ENCODE peak calls at places on chromosomes 7 and 10, in ten cellular contexts. A is MG63; J is adrenal gland; D is body of pancreas; W is OCI-LY7; U is stimulated activated CD4-positive, alpha-beta T cell treated with anti-CD3 and anti-CD28 coated beads, Interleukin-1b, Interleukin-23, amount 100 ng/mL, for 4 hours; T is activated CD4-positive, CD25-positive, alpha-beta regulatory T cell treated with anti-CD3 and anti-CD28 coated beads, Interleukin-2, amount 50 U/mL, for 72 hours; L is Peyer's patch; F is activated T-cell treated with anti-CD3 and anti-CD28 coated beads, Interleukin-2, amount 50 U/mL, for 24 hours; N is NCI-H1105 treated with DMSO at 0.1 percent for 48 hours. Q is an unnamed sample.

GRCh38 chr10:119831656-119832055 is 41.0 kb downstream of the MCMBP start:
- DNase-seq in T (no peak), A (no peak), F (no peak), L (no peak), U (no peak), N (no peak), W (no peak), J (no peak), D (no peak), Q (no peak)

GRCh38 chr7:27095050-27095896 is 527 bp downstream of the HOXA1 start:
- DNase-seq in U (no peak), N (no peak), L (no peak), A (no peak), F (no peak), W (peak), D (no peak), J (no peak), T (no peak), Q (no peak)

GRCh38 chr10:121291828-121292227 is 306.4 kb downstream of the FGFR2 start:
- DNase-seq in N (no peak), T (no peak), L (no peak), D (no peak), F (no peak), U (no peak), W (no peak), A (no peak), J (no peak), Q (no peak)

GRCh38 chr7:25407932-25408480 is 179.7 kb upstream of the NPVF start:
- DNase-seq in F (no peak), T (no peak), W (no peak), D (no peak), A (no peak), L (no peak), N (peak), U (no peak), J (peak), Q (no peak)

GRCh38 chr7:42025635-42026375 is 211.2 kb downstream of the GLI3 start:
- DNase-seq in J (no peak), N (no peak), W (peak), F (no peak), T (no peak), A (no peak), L (no peak), D (peak), U (no peak), Q (no peak)

GRCh38 chr10:119449760-119450461 is 92.6 kb downstream of the RGS10 start:
- DNase-seq in T (no peak), J (peak), A (peak), W (peak), F (no peak), L (peak), D (peak), N (no peak), U (no peak), Q (no peak)

GRCh38 chr10:33412261-33413092 is 78.0 kb upstream of the NRP1 start:
- DNase-seq in J (peak), A (peak), L (peak), U (no peak), T (no peak), F (no peak), W (no peak), D (peak), N (no peak), Q (no peak)

GRCh38 chr10:77505431-77506334 is 131.9 kb downstream of the KCNMA1 start:
- DNase-seq in D (no peak), A (peak), N (no peak), T (no peak), L (no peak), J (no peak), F (no peak), W (no peak), U (no peak), Q (no peak)

GRCh38 chr7:16066805-16067459 is 354.4 kb downstream of the CRPPA start:
- DNase-seq in T (no peak), D (no peak), F (no peak), U (no peak), J (no peak), L (no peak), N (peak), W (no peak), A (no peak), Q (no peak)

GRCh38 chr7:133434246-133434865 is 181.5 kb downstream of the EXOC4 start:
- DNase-seq in D (no peak), N (peak), T (no peak), F (no peak), L (no peak), U (no peak), J (no peak), W (peak), A (no peak), Q (peak)

GRCh38 chr7:69162931-69163330 is 435.3 kb upstream of the AUTS2 start:
- DNase-seq in N (no peak), J (no peak), D (no peak), U (no peak), T (no peak), F (no peak), W (no peak), L (no peak), A (peak), Q (no peak)

GRCh38 chr10:49398000-49398861 is 2.3 kb upstream of the DRGX start:
- DNase-seq in F (peak), T (peak), A (peak), U (peak), L (no peak), N (no peak), W (no peak), D (peak), J (peak), Q (no peak)

GRCh38 chr7:78039791-78040776 is 241.5 kb downstream of the PHTF2 start:
- DNase-seq in U (peak), F (peak), T (peak), D (no peak), W (peak), A (no peak), J (peak), L (peak), N (no peak), Q (peak)

GRCh38 chr7:47407821-47408674 is 173.9 kb downstream of the TNS3 start:
- DNase-seq in A (no peak), N (no peak), W (no peak), T (no peak), L (peak), U (no peak), D (no peak), J (peak), F (no peak), Q (no peak)

GRCh38 chr10:78859266-78859665 is 209.5 kb upstream of the ZMIZ1 start:
- DNase-seq in U (no peak), J (no peak), N (no peak), D (no peak), A (no peak), W (no peak), L (no peak), F (no peak), T (no peak), Q (no peak)

GRCh38 chr10:108338146-108338545 is 1173.6 kb upstream of the SORCS1 start:
- DNase-seq in J (no peak), U (no peak), D (no peak), A (no peak), N (peak), F (no peak), L (no peak), T (no peak), W (no peak), Q (no peak)

GRCh38 chr7:75980126-75980864 is 14.1 kb downstream of the TMEM120A start:
- DNase-seq in N (no peak), D (peak), F (no peak), J (peak), W (no peak), L (peak), A (no peak), U (no peak), T (no peak), Q (no peak)

GRCh38 chr7:7719235-7719634 is 828 bp upstream of the RPA3 start:
- DNase-seq in J (peak), D (peak), U (peak), W (peak), F (no peak), A (peak), N (peak), L (no peak), T (no peak), Q (no peak)

GRCh38 chr7:129494041-129494440 is 8.3 kb upstream of the SMKR1 start:
- DNase-seq in F (no peak), W (no peak), T (no peak), J (no peak), L (no peak), A (peak), N (no peak), U (no peak), D (no peak), Q (no peak)